ENCODE peak calls at places on chromosomes 3 and 15, in seven cellular contexts. One of them, this sample, is unnamed.

GRCh38 chr15:90818251-90819210 is 49.9 kb upstream of the FURIN start:
- DNase-seq in HL-60: no peak
- DNase-seq in H9: peak
- DNase-seq in A549: no peak
- DNase-seq in sigmoid colon: peak
- DNase-seq in RWPE1: no peak
- DNase-seq in CD4-positive, alpha-beta T cell: no peak
- DNase-seq in this sample: no peak

GRCh38 chr15:50380089-50380488 is 25.1 kb upstream of the GABPB1 start:
- DNase-seq in A549: no peak
- DNase-seq in H9: no peak
- DNase-seq in sigmoid colon: no peak
- DNase-seq in HL-60: no peak
- DNase-seq in CD4-positive, alpha-beta T cell: no peak
- DNase-seq in RWPE1: no peak
- DNase-seq in this sample: no peak

GRCh38 chr3:53130179-53131135 is at the start of gene RFT1:
- DNase-seq in A549: peak
- DNase-seq in sigmoid colon: peak
- DNase-seq in HL-60: peak
- DNase-seq in RWPE1: peak
- DNase-seq in CD4-positive, alpha-beta T cell: peak
- DNase-seq in H9: peak
- DNase-seq in this sample: peak

GRCh38 chr15:62952969-62953368 is 89.6 kb upstream of the TPM1 start:
- DNase-seq in H9: peak
- DNase-seq in RWPE1: no peak
- DNase-seq in CD4-positive, alpha-beta T cell: no peak
- DNase-seq in sigmoid colon: no peak
- DNase-seq in HL-60: no peak
- DNase-seq in A549: no peak
- DNase-seq in this sample: no peak

GRCh38 chr3:135918600-135918999 is 46.9 kb upstream of the PPP2R3A start:
- DNase-seq in H9: no peak
- DNase-seq in sigmoid colon: no peak
- DNase-seq in HL-60: no peak
- DNase-seq in CD4-positive, alpha-beta T cell: no peak
- DNase-seq in RWPE1: peak
- DNase-seq in A549: no peak
- DNase-seq in this sample: no peak

GRCh38 chr15:77225641-77226040 is 154.7 kb upstream of the TSPAN3 start:
- DNase-seq in RWPE1: no peak
- DNase-seq in sigmoid colon: no peak
- DNase-seq in HL-60: no peak
- DNase-seq in H9: no peak
- DNase-seq in A549: no peak
- DNase-seq in CD4-positive, alpha-beta T cell: no peak
- DNase-seq in this sample: no peak

GRCh38 chr15:81043568-81044301 is 43.0 kb downstream of the TLNRD1 start:
- DNase-seq in CD4-positive, alpha-beta T cell: no peak
- DNase-seq in H9: no peak
- DNase-seq in RWPE1: no peak
- DNase-seq in HL-60: no peak
- DNase-seq in sigmoid colon: no peak
- DNase-seq in A549: no peak
- DNase-seq in this sample: no peak

GRCh38 chr15:39936187-39936586 is 2.3 kb downstream of the EIF2AK4 start:
- DNase-seq in H9: no peak
- DNase-seq in CD4-positive, alpha-beta T cell: no peak
- DNase-seq in sigmoid colon: no peak
- DNase-seq in HL-60: no peak
- DNase-seq in RWPE1: peak
- DNase-seq in A549: no peak
- DNase-seq in this sample: peak

GRCh38 chr15:35320158-35320780 is 225.7 kb downstream of the DPH6 start:
- DNase-seq in CD4-positive, alpha-beta T cell: no peak
- DNase-seq in sigmoid colon: no peak
- DNase-seq in HL-60: no peak
- DNase-seq in A549: no peak
- DNase-seq in RWPE1: no peak
- DNase-seq in H9: no peak
- DNase-seq in this sample: no peak

GRCh38 chr15:25171111-25171811 is 216.5 kb downstream of the SNRPN start:
- DNase-seq in H9: peak
- DNase-seq in A549: no peak
- DNase-seq in CD4-positive, alpha-beta T cell: no peak
- DNase-seq in sigmoid colon: peak
- DNase-seq in HL-60: no peak
- DNase-seq in RWPE1: no peak
- DNase-seq in this sample: no peak

GRCh38 chr3:179750720-179751328 is 98.0 kb downstream of the USP13 start:
- DNase-seq in RWPE1: no peak
- DNase-seq in H9: no peak
- DNase-seq in A549: no peak
- DNase-seq in sigmoid colon: no peak
- DNase-seq in HL-60: no peak
- DNase-seq in CD4-positive, alpha-beta T cell: no peak
- DNase-seq in this sample: no peak

GRCh38 chr3:126964950-126965349 is 18.0 kb upstream of the PLXNA1 start:
- DNase-seq in sigmoid colon: peak
- DNase-seq in A549: no peak
- DNase-seq in CD4-positive, alpha-beta T cell: no peak
- DNase-seq in H9: no peak
- DNase-seq in RWPE1: no peak
- DNase-seq in HL-60: no peak
- DNase-seq in this sample: no peak

GRCh38 chr3:186599785-186600166 is 13.1 kb upstream of the AHSG start:
- DNase-seq in RWPE1: no peak
- DNase-seq in H9: no peak
- DNase-seq in HL-60: no peak
- DNase-seq in CD4-positive, alpha-beta T cell: no peak
- DNase-seq in A549: no peak
- DNase-seq in sigmoid colon: no peak
- DNase-seq in this sample: no peak

GRCh38 chr3:177463863-177464262 is 266.6 kb upstream of the TBL1XR1 start:
- DNase-seq in H9: no peak
- DNase-seq in HL-60: no peak
- DNase-seq in sigmoid colon: no peak
- DNase-seq in CD4-positive, alpha-beta T cell: no peak
- DNase-seq in A549: no peak
- DNase-seq in RWPE1: no peak
- DNase-seq in this sample: no peak

GRCh38 chr3:144708437-144708836 is 736.8 kb downstream of the DIPK2A start:
- DNase-seq in RWPE1: no peak
- DNase-seq in sigmoid colon: no peak
- DNase-seq in H9: no peak
- DNase-seq in CD4-positive, alpha-beta T cell: no peak
- DNase-seq in HL-60: no peak
- DNase-seq in A549: no peak
- DNase-seq in this sample: no peak

GRCh38 chr3:142448424-142448823 is 587 bp upstream of the XRN1 start:
- DNase-seq in A549: no peak
- DNase-seq in CD4-positive, alpha-beta T cell: no peak
- DNase-seq in sigmoid colon: no peak
- DNase-seq in HL-60: no peak
- DNase-seq in RWPE1: peak
- DNase-seq in H9: no peak
- DNase-seq in this sample: no peak

GRCh38 chr3:112486811-112487505 is 12.3 kb downstream of the BTLA start:
- DNase-seq in A549: no peak
- DNase-seq in H9: no peak
- DNase-seq in CD4-positive, alpha-beta T cell: no peak
- DNase-seq in RWPE1: no peak
- DNase-seq in HL-60: no peak
- DNase-seq in sigmoid colon: no peak
- DNase-seq in this sample: no peak

GRCh38 chr15:76401285-76401684 is 64.7 kb downstream of the ISL2 start:
- DNase-seq in A549: no peak
- DNase-seq in HL-60: no peak
- DNase-seq in RWPE1: no peak
- DNase-seq in CD4-positive, alpha-beta T cell: no peak
- DNase-seq in H9: no peak
- DNase-seq in sigmoid colon: no peak
- DNase-seq in this sample: no peak

GRCh38 chr3:23004971-23005370 is 198.2 kb upstream of the UBE2E2 start:
- DNase-seq in RWPE1: peak
- DNase-seq in H9: no peak
- DNase-seq in HL-60: no peak
- DNase-seq in CD4-positive, alpha-beta T cell: no peak
- DNase-seq in sigmoid colon: no peak
- DNase-seq in A549: peak
- DNase-seq in this sample: peak

GRCh38 chr3:5296362-5296761 is 108.9 kb downstream of the EDEM1 start:
- DNase-seq in CD4-positive, alpha-beta T cell: no peak
- DNase-seq in HL-60: no peak
- DNase-seq in H9: no peak
- DNase-seq in A549: no peak
- DNase-seq in RWPE1: no peak
- DNase-seq in sigmoid colon: no peak
- DNase-seq in this sample: no peak

GRCh38 chr3:5292512-5292911 is 105.0 kb downstream of the EDEM1 start:
- DNase-seq in HL-60: no peak
- DNase-seq in sigmoid colon: no peak
- DNase-seq in RWPE1: no peak
- DNase-seq in CD4-positive, alpha-beta T cell: no peak
- DNase-seq in H9: no peak
- DNase-seq in A549: no peak
- DNase-seq in this sample: no peak

GRCh38 chr3:5295191-5295690 is 107.7 kb downstream of the EDEM1 start:
- DNase-seq in HL-60: no peak
- DNase-seq in sigmoid colon: no peak
- DNase-seq in A549: no peak
- DNase-seq in CD4-positive, alpha-beta T cell: no peak
- DNase-seq in RWPE1: no peak
- DNase-seq in H9: no peak
- DNase-seq in this sample: no peak

GRCh38 chr3:5290915-5291314 is 103.4 kb downstream of the EDEM1 start:
- DNase-seq in RWPE1: no peak
- DNase-seq in CD4-positive, alpha-beta T cell: no peak
- DNase-seq in A549: no peak
- DNase-seq in HL-60: no peak
- DNase-seq in sigmoid colon: no peak
- DNase-seq in H9: no peak
- DNase-seq in this sample: no peak

GRCh38 chr3:5294360-5294759 is 106.9 kb downstream of the EDEM1 start:
- DNase-seq in HL-60: no peak
- DNase-seq in A549: no peak
- DNase-seq in RWPE1: no peak
- DNase-seq in sigmoid colon: no peak
- DNase-seq in CD4-positive, alpha-beta T cell: no peak
- DNase-seq in H9: no peak
- DNase-seq in this sample: no peak
- H3K27ac ChIP-seq in HL-60: no peak
- H3K27ac ChIP-seq in A549: no peak
- H3K27ac ChIP-seq in RWPE1: no peak
- H3K27ac ChIP-seq in sigmoid colon: no peak
- H3K27ac ChIP-seq in CD4-positive, alpha-beta T cell: no peak
- H3K27ac ChIP-seq in H9: no peak
- H3K27ac ChIP-seq in this sample: peak

DNA sequence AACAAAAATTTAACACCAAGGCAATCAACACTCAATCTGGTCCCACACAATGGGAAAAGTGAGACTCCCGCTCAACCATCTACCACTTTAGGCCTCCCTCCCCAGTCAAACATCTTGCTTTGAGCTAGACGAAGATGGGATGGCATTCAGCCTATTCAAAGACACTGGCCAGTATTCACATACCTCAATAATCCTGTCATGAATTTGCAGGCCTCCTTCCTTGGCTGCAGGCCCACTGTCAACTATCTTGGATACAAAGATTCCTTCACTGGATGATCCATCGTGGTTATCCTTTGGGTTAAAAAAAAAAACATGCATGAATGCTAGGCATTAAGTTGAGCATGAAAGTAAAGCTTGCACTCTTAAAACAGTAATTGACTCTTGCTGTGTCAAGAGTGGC is 22.6 kb downstream of the PDZRN3 start:
- DNase-seq in HL-60: no peak
- DNase-seq in RWPE1: no peak
- DNase-seq in CD4-positive, alpha-beta T cell: no peak
- DNase-seq in H9: no peak
- DNase-seq in sigmoid colon: no peak
- DNase-seq in A549: no peak
- DNase-seq in this sample: no peak
- H3K27ac ChIP-seq in HL-60: no peak
- H3K27ac ChIP-seq in RWPE1: no peak
- H3K27ac ChIP-seq in CD4-positive, alpha-beta T cell: no peak
- H3K27ac ChIP-seq in H9: no peak
- H3K27ac ChIP-seq in sigmoid colon: peak
- H3K27ac ChIP-seq in A549: no peak
- H3K27ac ChIP-seq in this sample: no peak

DNA sequence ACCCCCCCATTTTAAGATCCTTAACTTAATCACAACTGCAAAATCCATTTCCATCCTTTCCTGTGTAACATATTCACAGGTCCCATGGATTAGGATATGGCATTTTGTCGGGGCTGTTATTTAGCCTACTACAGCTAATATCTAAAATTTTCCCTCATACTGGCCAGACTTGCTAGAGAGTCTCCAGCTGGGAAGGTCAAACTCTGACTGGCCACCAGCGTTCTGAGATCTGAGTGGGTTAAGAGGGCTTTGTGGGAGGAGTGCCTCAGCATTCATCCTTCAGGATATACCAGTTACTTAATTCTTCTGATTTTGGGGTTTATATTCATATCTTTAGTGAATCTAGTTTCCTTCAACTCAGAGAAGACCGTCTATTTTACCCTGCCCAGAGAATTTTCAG is 17.7 kb downstream of the TM4SF18 start:
- DNase-seq in RWPE1: no peak
- DNase-seq in CD4-positive, alpha-beta T cell: no peak
- DNase-seq in H9: no peak
- DNase-seq in A549: no peak
- DNase-seq in sigmoid colon: no peak
- DNase-seq in HL-60: no peak
- DNase-seq in this sample: no peak
- H3K27ac ChIP-seq in RWPE1: no peak
- H3K27ac ChIP-seq in CD4-positive, alpha-beta T cell: no peak
- H3K27ac ChIP-seq in H9: no peak
- H3K27ac ChIP-seq in A549: peak
- H3K27ac ChIP-seq in sigmoid colon: no peak
- H3K27ac ChIP-seq in HL-60: no peak
- H3K27ac ChIP-seq in this sample: peak

GRCh38 chr15:74242296-74242929 is 6.3 kb downstream of the CCDC33 start:
- DNase-seq in RWPE1: no peak
- DNase-seq in CD4-positive, alpha-beta T cell: no peak
- DNase-seq in sigmoid colon: no peak
- DNase-seq in A549: peak
- DNase-seq in H9: no peak
- DNase-seq in HL-60: no peak
- DNase-seq in this sample: no peak
- H3K27ac ChIP-seq in RWPE1: no peak
- H3K27ac ChIP-seq in CD4-positive, alpha-beta T cell: no peak
- H3K27ac ChIP-seq in sigmoid colon: no peak
- H3K27ac ChIP-seq in A549: peak
- H3K27ac ChIP-seq in H9: no peak
- H3K27ac ChIP-seq in HL-60: no peak
- H3K27ac ChIP-seq in this sample: no peak

This sample was measured in epithelial cell of prostate.